ENCODE peak calls at places on chromosomes 7 and 10, in six cellular contexts. R, W, T, Z, J and Y are unnamed samples.

GRCh38 chr7:67753891-67754290 is 757.3 kb downstream of the TYW1 start:
- DNase-seq in T (no peak), W (no peak), Z (no peak), J (peak; percentile 22), R (no peak), Y (no peak)

GRCh38 chr10:113409147-113409546 is 143.7 kb upstream of the HABP2 start:
- DNase-seq in R (no peak), Z (no peak), T (no peak), W (no peak), J (no peak), Y (no peak)

GRCh38 chr7:13949450-13949849 is 40.0 kb downstream of the ETV1 start:
- DNase-seq in J (no peak), Z (no peak), W (no peak), R (no peak), T (no peak), Y (no peak)

GRCh38 chr7:41715000-41715399 is 12.1 kb upstream of the INHBA start:
- DNase-seq in T (no peak), W (no peak), R (no peak), J (no peak), Z (no peak), Y (no peak)

GRCh38 chr10:27240891-27241639 is 468 bp upstream of the ACBD5 start:
- DNase-seq in T (peak; percentile 12), R (peak; percentile 26), W (no peak), J (peak; percentile 4), Z (peak; percentile 66), Y (peak; percentile 22)

GRCh38 chr10:3763035-3763456 is 22.0 kb downstream of the KLF6 start:
- DNase-seq in W (peak; percentile 78), Z (no peak), R (no peak), J (no peak), T (no peak), Y (no peak)

GRCh38 chr10:94314913-94315545 is 47.7 kb downstream of the NOC3L start:
- DNase-seq in R (peak; percentile 62), T (no peak), W (no peak), J (peak; percentile 55), Z (no peak), Y (no peak)

GRCh38 chr10:110818311-110819257 is 53.1 kb upstream of the PDCD4 start:
- DNase-seq in T (no peak), Z (no peak), W (no peak), J (no peak), R (peak; percentile 44), Y (no peak)

GRCh38 chr10:34598972-34599371 is 216.1 kb downstream of the PARD3 start:
- DNase-seq in R (no peak), T (no peak), Z (no peak), W (no peak), J (peak; percentile 55), Y (no peak)

GRCh38 chr10:5547934-5548660 is 23.3 kb downstream of the CALML3 start:
- DNase-seq in W (no peak), Z (no peak), T (no peak), R (peak; percentile 49), J (no peak), Y (no peak)

GRCh38 chr7:16223963-16224707 is 197.2 kb downstream of the CRPPA start:
- DNase-seq in R (no peak), J (no peak), T (no peak), W (no peak), Z (no peak), Y (no peak)

GRCh38 chr10:47257396-47258120 is 42.4 kb upstream of the GDF10 start:
- DNase-seq in W (no peak), R (peak; percentile 69), T (no peak), J (peak; percentile 75), Z (no peak), Y (no peak)

GRCh38 chr10:28302012-28302667 is 724 bp downstream of the MPP7 start:
- DNase-seq in Z (no peak), R (peak; percentile 30), J (peak; percentile 22), T (no peak), W (no peak), Y (no peak)

GRCh38 chr10:70656489-70656888 is 15.8 kb upstream of the ADAMTS14 start:
- DNase-seq in J (peak; percentile 92), W (peak; percentile 71), Z (no peak), R (peak; percentile 96), T (no peak), Y (peak; percentile 68)

GRCh38 chr7:64799-65430 is 127.5 kb upstream of the FAM20C start:
- DNase-seq in R (peak; percentile 16), Z (no peak), J (no peak), T (no peak), W (no peak), Y (no peak)

GRCh38 chr7:105835441-105835840 is 41.0 kb downstream of the ATXN7L1 start:
- DNase-seq in T (no peak), R (no peak), W (no peak), J (no peak), Z (no peak), Y (no peak)

GRCh38 chr7:17709599-17709998 is 230.7 kb downstream of the SNX13 start:
- DNase-seq in W (no peak), T (no peak), J (no peak), R (no peak), Z (no peak), Y (no peak)

GRCh38 chr7:155166673-155167370 is 96.7 kb downstream of the HTR5A start:
- DNase-seq in J (peak; percentile 92), T (no peak), R (peak; percentile 96), W (peak; percentile 98), Z (peak; percentile 30), Y (no peak)

GRCh38 chr7:158536871-158537865 is 50.5 kb downstream of the PTPRN2 start:
- DNase-seq in R (no peak), T (no peak), Z (no peak), J (no peak), W (no peak), Y (no peak)

GRCh38 chr7:19560111-19560883 is 148.5 kb downstream of the POLR1F start:
- DNase-seq in T (no peak), R (peak; percentile 15), W (peak; percentile 22), J (peak; percentile 66), Z (no peak), Y (no peak)

GRCh38 chr7:954330-955238 is at the start of gene ADAP1:
- DNase-seq in W (no peak), T (peak; percentile 41), Z (peak; percentile 52), J (peak; percentile 53), R (peak; percentile 37), Y (peak; percentile 81)

GRCh38 chr7:116434820-116435341 is 64.7 kb upstream of the CAV2 start:
- DNase-seq in W (no peak), R (peak; percentile 70), J (peak; percentile 58), T (no peak), Z (no peak), Y (no peak)

GRCh38 chr10:75430000-75430763 is 1.2 kb upstream of the LRMDA start:
- DNase-seq in T (peak; percentile 32), R (peak; percentile 53), W (no peak), Z (peak; percentile 8), J (peak; percentile 42), Y (no peak)

GRCh38 chr10:91380873-91381561 is 29.1 kb upstream of the HECTD2 start:
- DNase-seq in R (no peak), T (peak; percentile 43), W (no peak), J (peak; percentile 29), Z (no peak), Y (no peak)

GRCh38 chr7:69603937-69604494 is 5.7 kb downstream of the AUTS2 start:
- DNase-seq in R (no peak), Z (peak; percentile 65), W (no peak), T (no peak), J (no peak), Y (peak; percentile 39)

GRCh38 chr7:80708007-80708594 is 69.7 kb downstream of the CD36 start:
- DNase-seq in Z (no peak), R (no peak), W (no peak), J (no peak), T (no peak), Y (no peak)

GRCh38 chr10:76297787-76298281 is 866.4 kb downstream of the LRMDA start:
- DNase-seq in J (no peak), Z (no peak), W (no peak), R (no peak), T (no peak), Y (no peak)

GRCh38 chr7:45884136-45884535 is 4.2 kb upstream of the IGFBP1 start:
- DNase-seq in Z (no peak), J (no peak), W (no peak), R (no peak), T (no peak), Y (no peak)

GRCh38 chr7:45880433-45880860 is 7.6 kb upstream of the CCDC201 start:
- DNase-seq in T (no peak), Z (no peak), W (no peak), J (no peak), R (no peak), Y (no peak)

GRCh38 chr7:45881759-45882464 is 6.4 kb upstream of the IGFBP1 start:
- DNase-seq in T (no peak), W (peak; percentile 79), R (peak; percentile 94), Z (no peak), J (peak; percentile 98), Y (no peak)

GRCh38 chr7:45881280-45881758 is 7.0 kb upstream of the IGFBP1 start:
- DNase-seq in T (no peak), J (no peak), Z (no peak), R (no peak), W (no peak), Y (no peak)

GRCh38 chr7:45882465-45882810 is 5.8 kb upstream of the IGFBP1 start:
- DNase-seq in R (no peak), W (no peak), Z (no peak), J (no peak), T (no peak), Y (no peak)
- TF ChIP-seq CTCF in R (no peak), W (no peak), Z (no peak), J (no peak), T (no peak), Y (no peak)

GRCh38 chr7:126791306-126791705 is 461.4 kb downstream of the GRM8 start:
- DNase-seq in J (no peak), W (no peak), Z (no peak), R (peak; percentile 12), T (no peak), Y (no peak)

GRCh38 chr7:126792501-126792900 is 460.2 kb downstream of the GRM8 start:
- DNase-seq in T (no peak), R (no peak), J (no peak), Z (no peak), W (no peak), Y (no peak)

GRCh38 chr7:126790763-126791162 is 462.0 kb downstream of the GRM8 start:
- DNase-seq in R (no peak), W (no peak), T (no peak), Z (no peak), J (no peak), Y (no peak)
- TF ChIP-seq CTCF in R (no peak), W (peak; percentile 20), T (no peak), Z (peak; percentile 38), J (no peak), Y (no peak)

DNA sequence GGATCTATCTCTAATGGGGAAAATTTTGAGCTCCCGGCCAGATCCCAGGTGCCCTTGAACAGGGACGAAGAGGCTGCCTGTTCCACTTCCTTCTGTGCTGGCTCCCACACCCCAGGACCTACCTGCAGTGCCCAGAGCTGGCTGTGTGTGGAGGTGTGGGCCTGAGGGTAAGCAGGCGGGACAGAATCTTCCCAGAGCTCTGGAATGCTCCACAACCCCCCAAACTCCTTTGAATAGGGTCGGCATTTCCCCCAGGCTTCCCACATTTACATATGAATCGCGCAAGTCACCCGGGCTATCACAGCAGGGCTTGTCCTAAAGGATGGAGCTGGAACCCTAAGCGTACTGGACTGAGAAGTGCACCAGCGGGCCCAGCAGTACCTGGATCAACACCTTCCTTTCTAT is 95.9 kb downstream of the DNMBP start:
- DNase-seq in J (no peak), R (no peak), W (no peak), Z (no peak), T (peak; percentile 57), Y (no peak)
- TF ChIP-seq CTCF in J (no peak), R (no peak), W (no peak), Z (no peak), T (peak; percentile 35), Y (no peak)

GRCh38 chr10:123144697-123145541 is 3.0 kb upstream of the HMX2 start:
- DNase-seq in Z (no peak), T (no peak), R (no peak), W (no peak), J (no peak), Y (peak; percentile 33)
- TF ChIP-seq CTCF in Z (peak; percentile 39), T (no peak), R (peak; percentile 17), W (peak; percentile 68), J (no peak), Y (no peak)